ENCODE peak calls at places on chromosomes 7 and 10, in nine cellular contexts. L, R, O, M, B, D, P, V and K are unnamed samples.

GRCh38 chr7:138796038-138796580 is 1.7 kb upstream of the TMEM213 start:
- DNase-seq in L (no peak), R (peak), O (no peak), M (no peak), B (no peak), D (no peak), P (no peak), V (no peak), K (no peak)

GRCh38 chr10:73999703-74000102 is 1.8 kb downstream of the VCL start:
- DNase-seq in L (no peak), R (no peak), O (no peak), M (no peak), B (peak), D (no peak), P (no peak), V (no peak), K (no peak)

GRCh38 chr10:59090804-59091203 is 85.6 kb upstream of the PHYHIPL start:
- DNase-seq in L (no peak), R (no peak), O (no peak), M (no peak), B (no peak), D (no peak), P (no peak), V (no peak), K (no peak)

GRCh38 chr7:142412551-142413193 is 154.8 kb upstream of the PRSS58 start:
- DNase-seq in L (peak), R (no peak), O (no peak), M (no peak), B (peak), D (no peak), P (no peak), V (peak), K (peak)

GRCh38 chr10:101575580-101576228 is 12.4 kb downstream of the POLL start:
- DNase-seq in L (no peak), R (no peak), O (no peak), M (no peak), B (no peak), D (no peak), P (no peak), V (no peak), K (no peak)

GRCh38 chr7:117901089-117901797 is 28.0 kb upstream of the CTTNBP2 start:
- DNase-seq in L (no peak), R (no peak), O (no peak), M (no peak), B (no peak), D (no peak), P (no peak), V (no peak), K (no peak)

GRCh38 chr10:118615888-118616287 is 20.4 kb upstream of the PRLHR start:
- DNase-seq in L (no peak), R (no peak), O (no peak), M (no peak), B (no peak), D (no peak), P (no peak), V (no peak), K (no peak)

GRCh38 chr10:7696545-7696944 is 6.6 kb upstream of the ITIH2 start:
- DNase-seq in L (no peak), R (no peak), O (no peak), M (no peak), B (peak), D (no peak), P (peak), V (no peak), K (peak)

GRCh38 chr7:155383756-155384491 is 74.0 kb upstream of the EN2 start:
- DNase-seq in L (no peak), R (no peak), O (no peak), M (no peak), B (no peak), D (no peak), P (no peak), V (no peak), K (no peak)

GRCh38 chr10:119728172-119728800 is 2.4 kb downstream of the INPP5F start:
- DNase-seq in L (no peak), R (no peak), O (no peak), M (no peak), B (no peak), D (no peak), P (no peak), V (no peak), K (no peak)

GRCh38 chr7:98548981-98549380 is 68.1 kb upstream of the NPTX2 start:
- DNase-seq in L (no peak), R (no peak), O (no peak), M (no peak), B (no peak), D (no peak), P (no peak), V (no peak), K (no peak)

GRCh38 chr10:80204801-80205477 is 398 bp downstream of the ANXA11 start:
- DNase-seq in L (peak), R (peak), O (peak), M (no peak), B (no peak), D (peak), P (peak), V (peak), K (peak)

GRCh38 chr10:114060456-114060855 is 16.8 kb downstream of the ADRB1 start:
- DNase-seq in L (no peak), R (no peak), O (no peak), M (no peak), B (no peak), D (no peak), P (no peak), V (no peak), K (peak)

GRCh38 chr7:131602304-131602993 is 46.0 kb upstream of the PODXL start:
- DNase-seq in L (no peak), R (no peak), O (no peak), M (no peak), B (no peak), D (no peak), P (no peak), V (peak), K (no peak)

GRCh38 chr10:91287276-91287675 is 66.8 kb downstream of the PCGF5 start:
- DNase-seq in L (no peak), R (no peak), O (no peak), M (no peak), B (no peak), D (no peak), P (no peak), V (no peak), K (no peak)

GRCh38 chr10:98391065-98391464 is 23.9 kb downstream of the PYROXD2 start:
- DNase-seq in L (no peak), R (no peak), O (no peak), M (no peak), B (no peak), D (no peak), P (no peak), V (no peak), K (peak)

GRCh38 chr7:100626530-100627237 is 14.3 kb downstream of the MOSPD3 start:
- DNase-seq in L (peak), R (peak), O (peak), M (peak), B (peak), D (peak), P (peak), V (peak), K (peak)

GRCh38 chr7:66631471-66631870 is 2.8 kb downstream of the KCTD7 start:
- DNase-seq in L (peak), R (no peak), O (no peak), M (peak), B (no peak), D (no peak), P (no peak), V (no peak), K (no peak)

GRCh38 chr10:6721480-6721879 is 141.4 kb upstream of the PRKCQ start:
- DNase-seq in L (no peak), R (peak), O (peak), M (no peak), B (peak), D (peak), P (no peak), V (no peak), K (peak)

GRCh38 chr7:68697821-68698280 is 900.4 kb upstream of the AUTS2 start:
- DNase-seq in L (no peak), R (no peak), O (no peak), M (no peak), B (peak), D (no peak), P (no peak), V (no peak), K (no peak)

GRCh38 chr7:24979863-24980694 is at the start of gene OSBPL3:
- DNase-seq in L (peak), R (peak), O (peak), M (peak), B (peak), D (peak), P (peak), V (peak), K (peak)

GRCh38 chr7:32070051-32070405 is 179 bp downstream of the PDE1C start:
- DNase-seq in L (no peak), R (no peak), O (no peak), M (no peak), B (no peak), D (no peak), P (no peak), V (no peak), K (no peak)

GRCh38 chr7:158031820-158032424 is 555.7 kb downstream of the PTPRN2 start:
- DNase-seq in L (no peak), R (no peak), O (no peak), M (no peak), B (no peak), D (no peak), P (no peak), V (peak), K (no peak)

GRCh38 chr7:43904533-43905208 is 1.7 kb downstream of the URGCP start:
- DNase-seq in L (no peak), R (no peak), O (no peak), M (no peak), B (no peak), D (no peak), P (no peak), V (no peak), K (no peak)

GRCh38 chr10:22958338-22958737 is 30.5 kb downstream of the ARMC3 start:
- DNase-seq in L (no peak), R (no peak), O (no peak), M (no peak), B (peak), D (no peak), P (no peak), V (no peak), K (no peak)

GRCh38 chr10:106582291-106582690 is 582.2 kb downstream of the SORCS1 start:
- DNase-seq in L (no peak), R (no peak), O (no peak), M (no peak), B (peak), D (no peak), P (no peak), V (no peak), K (peak)

GRCh38 chr10:24944512-24945255 is 7.7 kb downstream of the PRTFDC1 start:
- DNase-seq in L (no peak), R (no peak), O (peak), M (no peak), B (peak), D (no peak), P (no peak), V (peak), K (no peak)

GRCh38 chr7:127608446-127608845 is 9.5 kb downstream of the PAX4 start:
- DNase-seq in L (no peak), R (no peak), O (no peak), M (no peak), B (no peak), D (no peak), P (no peak), V (no peak), K (no peak)

GRCh38 chr10:11425288-11425595 is 186.2 kb downstream of the USP6NL start:
- DNase-seq in L (peak), R (no peak), O (no peak), M (no peak), B (no peak), D (no peak), P (no peak), V (no peak), K (no peak)

GRCh38 chr7:127114739-127115265 is 137.9 kb downstream of the GRM8 start:
- DNase-seq in L (no peak), R (no peak), O (no peak), M (no peak), B (no peak), D (no peak), P (no peak), V (peak), K (no peak)

GRCh38 chr7:97845622-97846203 is 26.5 kb downstream of the ASNS start:
- DNase-seq in L (peak), R (no peak), O (no peak), M (no peak), B (peak), D (no peak), P (no peak), V (no peak), K (peak)

GRCh38 chr7:42914726-42915045 is 2.8 kb upstream of the C7orf25 start:
- DNase-seq in L (no peak), R (no peak), O (no peak), M (no peak), B (no peak), D (no peak), P (no peak), V (no peak), K (no peak)

GRCh38 chr7:80883188-80884025 is 35.4 kb downstream of the SEMA3C start:
- DNase-seq in L (no peak), R (no peak), O (no peak), M (no peak), B (peak), D (no peak), P (no peak), V (no peak), K (peak)

GRCh38 chr10:24355289-24355688 is 146.4 kb downstream of the KIAA1217 start:
- DNase-seq in L (no peak), R (no peak), O (no peak), M (no peak), B (no peak), D (no peak), P (no peak), V (no peak), K (no peak)

GRCh38 chr7:94656925-94657731 is 1.2 kb upstream of the SGCE start:
- DNase-seq in L (peak), R (no peak), O (no peak), M (peak), B (peak), D (peak), P (no peak), V (peak), K (peak)

GRCh38 chr7:132394283-132395003 is 181.8 kb downstream of the PLXNA4 start:
- DNase-seq in L (peak), R (no peak), O (no peak), M (no peak), B (peak), D (no peak), P (no peak), V (peak), K (peak)

GRCh38 chr10:34369120-34369519 is 446.0 kb downstream of the PARD3 start:
- DNase-seq in L (no peak), R (no peak), O (no peak), M (no peak), B (no peak), D (no peak), P (no peak), V (no peak), K (no peak)

GRCh38 chr7:49714182-49714581 is 59.3 kb upstream of the VWC2 start:
- DNase-seq in L (no peak), R (no peak), O (no peak), M (no peak), B (no peak), D (no peak), P (no peak), V (no peak), K (no peak)

GRCh38 chr10:110636932-110637557 is 7.1 kb upstream of the RBM20 start:
- DNase-seq in L (no peak), R (no peak), O (peak), M (no peak), B (no peak), D (no peak), P (no peak), V (peak), K (peak)

GRCh38 chr10:110636572-110636931 is 7.6 kb upstream of the RBM20 start:
- DNase-seq in L (no peak), R (no peak), O (no peak), M (no peak), B (no peak), D (no peak), P (no peak), V (no peak), K (no peak)

GRCh38 chr10:110634527-110635209 is 9.5 kb upstream of the RBM20 start:
- DNase-seq in L (no peak), R (no peak), O (peak), M (no peak), B (no peak), D (no peak), P (no peak), V (no peak), K (no peak)

GRCh38 chr10:110638319-110638718 is 5.8 kb upstream of the RBM20 start:
- DNase-seq in L (no peak), R (no peak), O (no peak), M (no peak), B (no peak), D (no peak), P (no peak), V (no peak), K (no peak)

DNA sequence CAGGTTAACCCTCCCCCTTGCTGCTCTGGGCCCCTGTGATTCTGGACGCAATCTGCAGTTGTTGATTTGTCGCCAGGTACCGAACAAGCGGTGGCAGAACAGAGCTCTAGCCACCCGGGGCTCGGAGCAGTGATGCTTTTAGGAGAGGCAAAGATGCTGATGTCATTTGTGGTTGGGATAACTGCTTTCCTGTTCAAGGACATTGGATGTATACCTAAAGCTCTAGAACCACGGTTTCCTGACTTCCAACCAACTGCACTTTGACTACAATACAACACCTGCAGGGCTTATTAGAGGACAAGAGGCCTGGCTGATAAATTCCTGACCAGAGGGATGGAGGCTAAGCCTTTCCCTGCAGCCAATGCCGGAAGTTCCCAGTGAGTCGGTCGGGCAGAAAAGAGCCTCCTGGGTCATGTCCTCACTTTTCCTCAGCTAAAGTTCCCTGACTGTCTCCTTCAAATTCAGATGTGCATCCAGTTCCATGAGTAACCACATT is 6.5 kb upstream of the RBM20 start:
- DNase-seq in L (no peak), R (no peak), O (no peak), M (no peak), B (no peak), D (no peak), P (no peak), V (peak), K (peak)
- H3K4me3 ChIP-seq in L (no peak), R (no peak), O (no peak), M (no peak), B (no peak), D (no peak), P (no peak), V (no peak), K (no peak)

DNA sequence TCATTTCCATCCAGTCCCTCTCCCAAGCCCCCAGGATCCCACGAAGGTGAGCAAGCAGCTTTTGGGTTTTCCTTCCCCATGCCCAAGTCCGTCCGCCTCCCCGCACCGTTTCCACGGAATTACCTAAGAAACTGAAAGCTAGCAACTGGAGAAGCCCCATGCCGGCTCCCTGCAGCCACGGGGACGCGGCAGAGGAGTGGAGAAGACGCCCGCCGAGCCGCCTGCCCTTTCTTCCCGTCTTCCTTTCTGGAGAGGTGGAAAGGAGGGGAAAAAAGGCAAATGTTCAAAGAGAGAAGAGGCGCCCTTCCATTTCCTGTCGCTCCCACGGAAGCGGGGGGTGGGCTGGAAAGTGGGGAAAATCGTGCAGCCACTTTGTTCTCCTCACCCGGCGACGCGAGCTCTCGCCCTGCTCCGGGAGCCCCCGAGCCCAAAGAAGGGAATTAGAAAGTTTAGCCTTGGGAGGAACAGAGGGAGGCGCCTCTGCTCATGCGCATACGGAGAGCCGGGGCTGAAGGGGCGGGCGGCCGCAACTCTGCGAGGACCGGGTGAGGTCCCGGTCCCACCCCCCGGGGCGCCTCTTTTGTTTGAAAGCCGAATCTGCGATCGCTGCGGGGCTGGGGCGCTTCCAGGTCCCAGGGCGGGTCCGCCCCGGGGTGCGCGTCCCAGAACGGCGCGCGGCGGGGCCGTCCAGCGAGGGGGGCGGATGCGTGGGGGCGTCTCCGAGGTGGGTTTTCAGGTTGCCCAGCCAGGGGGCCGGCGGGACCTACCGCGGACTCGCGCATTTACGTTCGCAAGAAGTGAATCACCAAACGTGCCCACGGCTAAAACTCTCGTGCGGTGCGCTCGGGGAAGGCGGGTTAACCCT is at the start of gene LAMB1:
- DNase-seq in L (no peak), R (peak), O (peak), M (no peak), B (peak), D (peak), P (peak), V (peak), K (peak)
- H3K4me3 ChIP-seq in L (peak), R (peak), O (peak), M (peak), B (peak), D (peak), P (peak), V (peak), K (peak)

GRCh38 chr7:150738092-150739044 is 1.1 kb downstream of the GIMAP5 start:
- DNase-seq in L (no peak), R (no peak), O (no peak), M (no peak), B (no peak), D (no peak), P (no peak), V (no peak), K (no peak)

GRCh38 chr7:150740053-150740452 is 2.8 kb downstream of the GIMAP5 start:
- DNase-seq in L (no peak), R (no peak), O (no peak), M (no peak), B (no peak), D (no peak), P (no peak), V (no peak), K (no peak)

GRCh38 chr7:150736864-150737263 is 354 bp upstream of the GIMAP5 start:
- DNase-seq in L (no peak), R (no peak), O (no peak), M (no peak), B (no peak), D (no peak), P (no peak), V (no peak), K (no peak)

GRCh38 chr7:150737265-150738055 is at the start of gene GIMAP5:
- DNase-seq in L (no peak), R (no peak), O (no peak), M (peak), B (no peak), D (no peak), P (no peak), V (no peak), K (no peak)

GRCh38 chr7:150739045-150739432 is 1.8 kb downstream of the GIMAP5 start:
- DNase-seq in L (no peak), R (no peak), O (no peak), M (no peak), B (no peak), D (no peak), P (no peak), V (no peak), K (no peak)
- H3K4me3 ChIP-seq in L (no peak), R (peak), O (peak), M (peak), B (no peak), D (no peak), P (peak), V (no peak), K (no peak)

GRCh38 chr7:33698006-33698405 is 207.3 kb upstream of the BMPER start:
- DNase-seq in L (no peak), R (no peak), O (no peak), M (no peak), B (no peak), D (no peak), P (no peak), V (no peak), K (no peak)

GRCh38 chr7:33687601-33688000 is 217.7 kb upstream of the BMPER start:
- DNase-seq in L (no peak), R (no peak), O (no peak), M (no peak), B (no peak), D (no peak), P (no peak), V (no peak), K (no peak)

GRCh38 chr7:33698692-33699128 is 206.6 kb upstream of the BMPER start:
- DNase-seq in L (no peak), R (no peak), O (no peak), M (no peak), B (no peak), D (no peak), P (no peak), V (no peak), K (no peak)

GRCh38 chr7:33694006-33694405 is 211.3 kb upstream of the BMPER start:
- DNase-seq in L (no peak), R (no peak), O (no peak), M (no peak), B (no peak), D (no peak), P (no peak), V (no peak), K (no peak)

GRCh38 chr7:33692956-33693355 is 212.4 kb upstream of the BMPER start:
- DNase-seq in L (no peak), R (no peak), O (no peak), M (no peak), B (peak), D (no peak), P (no peak), V (no peak), K (peak)
- H3K4me3 ChIP-seq in L (no peak), R (no peak), O (no peak), M (no peak), B (no peak), D (no peak), P (no peak), V (no peak), K (no peak)

GRCh38 chr7:45088146-45088701 is 545 bp downstream of the NACAD start:
- DNase-seq in L (no peak), R (peak), O (no peak), M (no peak), B (no peak), D (peak), P (no peak), V (no peak), K (no peak)
- H3K4me3 ChIP-seq in L (no peak), R (peak), O (peak), M (peak), B (peak), D (peak), P (peak), V (peak), K (peak)